ENCODE peak calls at places on chromosome 19, in nine cellular contexts. R, G, U, A, D, E, B, J and N are unnamed samples.

GRCh38 chr19:12939292-12939606 is 840 bp downstream of the CALR start:
- DNase-seq in R (no peak), G (peak), U (peak), A (no peak), D (no peak), E (no peak), B (no peak), J (peak), N (no peak)

GRCh38 chr19:2266183-2266993 is 10.2 kb upstream of the JSRP1 start:
- DNase-seq in R (no peak), G (peak), U (peak), A (peak), D (peak), E (no peak), B (peak), J (peak), N (peak)

GRCh38 chr19:11234486-11235075 is 4.8 kb upstream of the ANGPTL8 start:
- DNase-seq in R (no peak), G (no peak), U (no peak), A (no peak), D (peak), E (no peak), B (no peak), J (no peak), N (no peak)

GRCh38 chr19:19562665-19563347 is 24.7 kb downstream of the CILP2 start:
- DNase-seq in R (no peak), G (no peak), U (no peak), A (no peak), D (no peak), E (no peak), B (no peak), J (no peak), N (no peak)

GRCh38 chr19:12703056-12703455 is 6.6 kb upstream of the FBXW9 start:
- DNase-seq in R (no peak), G (no peak), U (no peak), A (no peak), D (no peak), E (no peak), B (no peak), J (no peak), N (no peak)

GRCh38 chr19:12496480-12496879 is 11.9 kb upstream of the ZNF709 start:
- DNase-seq in R (no peak), G (no peak), U (no peak), A (no peak), D (no peak), E (no peak), B (no peak), J (no peak), N (no peak)

GRCh38 chr19:7677664-7678311 is 898 bp downstream of the MCEMP1 start:
- DNase-seq in R (no peak), G (no peak), U (no peak), A (no peak), D (no peak), E (no peak), B (peak), J (no peak), N (no peak)

GRCh38 chr19:10388957-10389356 is 8.6 kb upstream of the TYK2 start:
- DNase-seq in R (no peak), G (peak), U (peak), A (peak), D (peak), E (peak), B (peak), J (peak), N (peak)

GRCh38 chr19:10105241-10106099 is 692 bp upstream of the PPAN start:
- DNase-seq in R (no peak), G (no peak), U (no peak), A (no peak), D (no peak), E (no peak), B (no peak), J (no peak), N (no peak)

GRCh38 chr19:30391052-30391451 is 18.9 kb downstream of the ZNF536 start:
- DNase-seq in R (no peak), G (no peak), U (no peak), A (no peak), D (no peak), E (no peak), B (no peak), J (no peak), N (no peak)

GRCh38 chr19:8148410-8149231 is 771 bp downstream of the FBN3 start:
- DNase-seq in R (no peak), G (no peak), U (no peak), A (no peak), D (peak), E (no peak), B (no peak), J (peak), N (no peak)

GRCh38 chr19:51124729-51125128 is at the start of gene SIGLEC9:
- DNase-seq in R (no peak), G (peak), U (peak), A (peak), D (peak), E (no peak), B (peak), J (peak), N (peak)

GRCh38 chr19:50688766-50689165 is 30.8 kb downstream of the SHANK1 start:
- DNase-seq in R (no peak), G (no peak), U (no peak), A (no peak), D (no peak), E (no peak), B (no peak), J (no peak), N (no peak)

GRCh38 chr19:46840157-46840942 is 10.3 kb downstream of the AP2S1 start:
- DNase-seq in R (no peak), G (peak), U (no peak), A (no peak), D (peak), E (no peak), B (peak), J (peak), N (no peak)

GRCh38 chr19:42148270-42148669 is 16.0 kb upstream of the POU2F2 start:
- DNase-seq in R (no peak), G (no peak), U (no peak), A (no peak), D (no peak), E (no peak), B (no peak), J (no peak), N (no peak)

GRCh38 chr19:35986664-35987570 is 8.1 kb upstream of the SDHAF1 start:
- DNase-seq in R (no peak), G (no peak), U (no peak), A (peak), D (peak), E (peak), B (peak), J (no peak), N (no peak)

DNA sequence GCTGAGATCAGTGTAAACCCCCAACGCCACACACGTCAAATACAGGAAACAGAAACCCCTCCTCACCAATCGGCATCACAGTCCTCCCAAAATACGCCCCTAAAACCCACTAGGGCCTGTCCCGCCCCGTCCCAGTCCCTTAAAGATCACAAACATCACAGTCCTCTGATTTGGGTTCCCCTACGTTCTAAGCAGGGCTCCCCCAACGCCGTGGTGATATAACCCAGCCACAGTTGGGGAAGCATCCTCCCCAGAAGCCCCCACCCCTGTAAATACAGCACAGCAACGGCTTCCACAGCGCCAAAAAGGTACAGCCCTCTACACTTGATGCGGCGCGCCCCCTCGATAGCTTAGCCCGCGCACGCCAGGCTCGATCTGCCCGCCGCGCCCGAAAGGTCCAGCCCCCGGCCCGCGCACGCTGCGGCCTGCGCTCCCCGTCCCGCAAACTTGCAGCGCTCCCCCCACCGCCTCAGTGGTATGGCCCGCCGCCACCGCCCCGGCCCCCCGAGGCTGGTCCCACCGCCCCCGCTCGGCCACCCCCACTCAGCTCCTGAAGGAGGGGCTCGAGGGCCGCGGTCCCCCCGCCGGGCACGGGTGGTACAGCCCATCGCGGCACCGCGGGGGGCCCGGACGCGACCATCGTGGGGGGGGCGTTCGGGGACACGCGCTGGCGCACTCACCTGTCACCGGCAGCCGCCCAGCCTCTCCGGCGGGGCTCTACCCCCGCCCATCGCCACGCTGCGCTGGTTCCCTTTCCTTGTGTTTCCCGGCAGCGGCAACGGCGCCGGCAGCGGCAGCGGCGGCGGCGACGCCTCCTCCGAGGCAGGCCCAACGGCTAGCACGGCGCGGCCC is at the start of gene AKT2:
- DNase-seq in R (no peak), G (peak), U (no peak), A (no peak), D (no peak), E (peak), B (peak), J (no peak), N (peak)
- TF ChIP-seq POLR2A in R (no peak), G (no peak), U (no peak), A (no peak), D (no peak), E (no peak), B (no peak), J (peak), N (peak)

GRCh38 chr19:18514800-18515682 is 6.8 kb downstream of the ELL start:
- DNase-seq in R (no peak), G (peak), U (peak), A (peak), D (peak), E (no peak), B (peak), J (peak), N (peak)
- H3K4me3 ChIP-seq in R (no peak), G (no peak), U (no peak), A (no peak), D (no peak), E (no peak), B (no peak), J (no peak), N (no peak)

GRCh38 chr19:6376512-6377193 is 920 bp upstream of the PSPN start:
- DNase-seq in R (no peak), G (no peak), U (no peak), A (no peak), D (no peak), E (no peak), B (no peak), J (no peak), N (no peak)

GRCh38 chr19:6379744-6380143 is 4.0 kb upstream of the PSPN start:
- DNase-seq in R (no peak), G (no peak), U (no peak), A (no peak), D (no peak), E (no peak), B (no peak), J (no peak), N (no peak)

GRCh38 chr19:6378036-6378435 is 2.3 kb upstream of the PSPN start:
- DNase-seq in R (no peak), G (no peak), U (no peak), A (no peak), D (no peak), E (no peak), B (no peak), J (no peak), N (no peak)

GRCh38 chr19:6381030-6381750 is 5.5 kb upstream of the PSPN start:
- DNase-seq in R (no peak), G (no peak), U (no peak), A (no peak), D (no peak), E (no peak), B (no peak), J (no peak), N (no peak)

DNA sequence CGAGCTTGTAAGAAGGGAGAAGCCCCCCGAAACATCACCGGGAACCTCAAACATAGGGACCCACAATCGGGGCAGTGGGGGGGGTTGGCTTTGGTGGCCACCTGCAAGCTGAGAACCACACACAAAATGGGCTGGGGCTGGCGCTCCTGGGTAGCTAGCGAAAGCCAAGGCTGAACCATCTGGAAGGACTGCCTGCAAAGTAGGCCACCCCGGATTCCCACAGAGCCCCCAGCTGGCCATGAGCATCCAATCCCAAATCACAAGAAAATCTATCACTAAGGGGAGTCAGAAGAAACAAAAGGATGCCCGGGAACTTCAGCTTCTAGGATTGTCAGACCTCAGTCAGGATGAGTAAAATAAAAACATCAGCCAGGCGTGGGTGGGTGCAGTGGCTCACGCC is 2.8 kb upstream of the PSPN start:
- DNase-seq in R (no peak), G (no peak), U (no peak), A (no peak), D (no peak), E (no peak), B (no peak), J (no peak), N (no peak)
- TF ChIP-seq POLR2A in R (no peak), G (no peak), U (no peak), A (no peak), D (no peak), E (no peak), B (no peak), J (no peak), N (no peak)

GRCh38 chr19:39004403-39004802 is 27.9 kb downstream of the FBXO27 start:
- DNase-seq in R (no peak), G (no peak), U (no peak), A (no peak), D (no peak), E (no peak), B (no peak), J (no peak), N (no peak)
- H3K4me3 ChIP-seq in R (no peak), G (no peak), U (no peak), A (no peak), D (no peak), E (no peak), B (no peak), J (no peak), N (no peak)

DNA sequence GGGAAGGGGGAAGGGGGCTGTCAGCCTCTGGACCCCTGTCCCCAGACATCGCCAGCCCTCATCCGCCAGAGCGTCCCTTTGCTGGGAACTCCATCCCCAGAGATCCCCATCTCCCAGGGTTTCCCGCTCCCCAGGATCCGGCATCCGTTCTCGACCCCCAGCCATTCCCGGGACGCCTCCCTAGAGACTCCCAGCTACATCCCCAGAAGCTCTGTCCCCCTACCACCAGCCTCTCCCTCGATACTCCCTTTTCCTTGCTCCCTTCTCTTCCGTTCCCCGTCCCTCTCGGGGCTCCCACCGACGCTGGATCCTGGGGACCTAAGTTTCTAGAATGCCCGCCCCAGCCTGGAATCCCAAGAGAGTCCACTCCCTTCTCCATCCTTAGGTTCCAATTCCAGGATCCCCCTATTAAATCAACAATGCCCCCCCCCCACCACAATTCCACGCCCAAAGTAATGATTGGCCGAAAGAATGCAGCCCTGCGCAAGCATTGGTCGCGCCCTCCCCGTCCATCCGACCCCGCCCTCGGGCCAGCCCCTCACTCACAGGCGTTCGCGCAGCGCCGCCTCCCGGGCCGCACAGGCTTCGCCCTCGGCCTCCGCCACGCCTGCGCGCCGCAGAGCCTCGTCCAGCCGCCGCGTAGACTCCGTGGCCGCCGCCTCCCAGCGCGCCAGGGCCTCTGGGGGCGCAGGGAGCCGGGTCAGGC is 3.2 kb downstream of the CCDC194 start:
- DNase-seq in R (no peak), G (peak), U (peak), A (peak), D (peak), E (peak), B (peak), J (peak), N (peak)
- TF ChIP-seq POLR2A in R (no peak), G (no peak), U (no peak), A (no peak), D (no peak), E (peak), B (no peak), J (no peak), N (no peak)

DNA sequence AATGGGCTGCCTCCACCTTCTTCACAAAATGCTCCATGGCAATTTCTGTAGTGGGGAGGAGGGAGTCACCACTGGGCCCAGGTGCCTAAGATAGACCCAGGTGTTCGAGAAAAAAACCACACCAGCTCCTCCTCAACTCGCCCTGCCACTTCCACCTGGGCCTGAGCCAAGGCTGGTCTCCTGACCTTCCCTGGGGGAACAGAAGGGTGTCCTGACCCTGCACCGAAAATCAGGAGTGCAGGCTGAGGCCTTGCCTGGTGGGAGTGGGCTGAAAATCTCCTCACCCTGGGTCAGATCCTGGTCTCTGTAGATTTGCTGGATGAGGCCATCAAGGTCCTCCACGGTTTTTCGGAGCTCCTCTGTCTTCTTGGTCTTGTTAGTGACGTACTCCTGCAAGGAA is 17.6 kb upstream of the AKAP8 start:
- DNase-seq in R (no peak), G (peak), U (no peak), A (no peak), D (no peak), E (no peak), B (no peak), J (no peak), N (no peak)
- H3K4me3 ChIP-seq in R (no peak), G (no peak), U (no peak), A (no peak), D (no peak), E (no peak), B (no peak), J (no peak), N (no peak)

DNA sequence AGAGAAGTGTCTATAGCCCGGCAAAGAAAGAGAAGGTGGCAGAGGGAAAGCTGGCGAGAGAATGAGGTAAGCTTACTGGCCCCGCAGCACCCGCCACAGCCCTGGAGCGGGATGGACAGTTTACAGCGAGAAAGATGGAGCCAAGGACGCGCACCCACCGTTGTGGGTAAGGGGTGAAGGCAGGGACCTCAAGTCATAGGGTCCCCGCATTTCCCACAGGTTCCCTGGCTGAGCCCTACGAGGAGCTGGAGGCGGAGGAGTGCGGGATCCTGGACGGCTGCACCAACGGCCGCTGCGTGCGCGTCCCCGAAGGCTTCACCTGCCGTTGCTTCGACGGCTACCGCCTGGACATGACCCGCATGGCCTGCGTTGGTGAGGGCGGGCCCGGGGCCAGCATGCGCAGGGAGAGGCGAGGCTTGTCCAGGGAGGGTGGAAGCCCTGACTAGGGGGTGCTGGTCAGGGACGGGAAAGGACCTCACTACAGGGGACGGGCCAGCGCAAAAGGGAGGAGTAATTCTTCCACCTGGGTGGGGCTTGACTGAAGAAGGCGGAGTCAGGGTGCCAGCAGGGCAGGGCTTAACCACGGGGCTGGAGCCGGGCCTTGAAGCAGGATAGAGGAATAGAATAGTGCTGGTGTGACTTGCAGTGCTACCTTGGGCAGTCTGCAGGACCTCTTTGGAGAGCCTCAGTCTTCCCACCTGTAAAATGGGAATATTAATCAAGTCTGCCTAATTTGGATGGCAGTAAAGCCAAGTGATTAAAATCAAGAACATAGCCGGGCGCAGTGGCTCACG is 26.5 kb downstream of the LTBP4 start:
- DNase-seq in R (no peak), G (no peak), U (no peak), A (no peak), D (no peak), E (no peak), B (no peak), J (no peak), N (no peak)
- TF ChIP-seq POLR2A in R (no peak), G (no peak), U (no peak), A (no peak), D (no peak), E (no peak), B (no peak), J (no peak), N (no peak)

GRCh38 chr19:56144816-56145215 is 3.7 kb downstream of the ZNF444 start:
- DNase-seq in R (no peak), G (no peak), U (no peak), A (no peak), D (peak), E (no peak), B (no peak), J (no peak), N (no peak)

GRCh38 chr19:56141416-56141992 is 417 bp downstream of the ZNF444 start:
- DNase-seq in R (no peak), G (no peak), U (no peak), A (no peak), D (peak), E (no peak), B (peak), J (no peak), N (no peak)

GRCh38 chr19:56142087-56142787 is 1.1 kb downstream of the ZNF444 start:
- DNase-seq in R (no peak), G (no peak), U (peak), A (no peak), D (peak), E (no peak), B (no peak), J (peak), N (no peak)

GRCh38 chr19:56144396-56144795 is 3.3 kb downstream of the ZNF444 start:
- DNase-seq in R (no peak), G (no peak), U (no peak), A (no peak), D (peak), E (no peak), B (no peak), J (no peak), N (no peak)

DNA sequence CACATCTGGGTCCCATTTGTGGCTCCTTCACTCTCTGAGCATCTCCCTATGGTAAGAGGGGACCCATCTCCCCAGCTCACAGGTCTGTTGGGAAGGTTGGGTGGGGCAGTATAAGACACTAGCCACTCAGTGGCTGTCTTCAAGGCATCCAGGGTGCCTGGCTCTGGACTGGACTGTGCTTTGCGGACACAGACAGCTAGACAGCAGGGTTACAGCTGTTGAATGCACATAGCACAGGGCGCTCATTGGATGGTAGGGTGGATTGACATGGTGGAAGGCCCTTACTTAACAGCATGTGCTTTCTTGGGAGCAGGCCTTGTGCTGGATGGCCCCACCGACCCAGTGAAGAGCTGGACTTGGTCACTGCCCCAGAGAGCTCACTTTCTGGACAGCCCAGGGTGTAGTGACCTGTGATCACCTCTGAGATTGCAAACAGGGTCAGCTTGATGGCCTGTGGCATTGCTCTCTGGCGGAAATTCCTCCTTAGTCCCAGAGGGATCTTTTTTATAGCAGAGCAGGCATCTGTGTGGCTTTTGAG is 1.9 kb downstream of the ZNF444 start:
- DNase-seq in R (no peak), G (no peak), U (peak), A (no peak), D (no peak), E (no peak), B (no peak), J (no peak), N (no peak)
- H3K4me3 ChIP-seq in R (no peak), G (no peak), U (peak), A (no peak), D (no peak), E (no peak), B (no peak), J (no peak), N (no peak)